ENCODE peak calls at places on chromosomes 2 and 18, in four cellular contexts. P is IMR-90, H is A549, K is GM23338. O is an unnamed sample.

GRCh38 chr2:15941970-15942710 is 1.8 kb downstream of the MYCN start:
- DNase-seq in P (no peak), H (peak; percentile 31), K (peak; percentile 36), O (peak; percentile 25)

GRCh38 chr2:152376385-152376784 is 41.4 kb downstream of the FMNL2 start:
- DNase-seq in P (no peak), H (no peak), K (no peak), O (no peak)

GRCh38 chr2:58571181-58571852 is 330.2 kb upstream of the FANCL start:
- DNase-seq in P (peak; percentile 69), H (peak; percentile 44), K (peak; percentile 92), O (peak; percentile 84)

GRCh38 chr2:120934221-120934639 is 198.6 kb downstream of the GLI2 start:
- DNase-seq in P (peak; percentile 53), H (peak; percentile 49), K (no peak), O (no peak)

GRCh38 chr2:11237122-11237521 is 81.9 kb downstream of the SLC66A3 start:
- DNase-seq in P (no peak), H (no peak), K (no peak), O (no peak)

GRCh38 chr18:67514465-67514864 is 2.1 kb downstream of the DSEL start:
- DNase-seq in P (peak; percentile 23), H (no peak), K (no peak), O (no peak)

GRCh38 chr2:60872510-60872928 is 8.9 kb upstream of the REL start:
- DNase-seq in P (peak; percentile 4), H (no peak), K (no peak), O (no peak)

GRCh38 chr2:206831442-206831995 is 66.1 kb downstream of the FASTKD2 start:
- DNase-seq in P (no peak), H (no peak), K (peak; percentile 43), O (no peak)

GRCh38 chr2:172817411-172817810 is 81.8 kb downstream of the RAPGEF4 start:
- DNase-seq in P (peak; percentile 83), H (no peak), K (no peak), O (no peak)

GRCh38 chr2:239393401-239393940 is 7.3 kb downstream of the HDAC4 start:
- DNase-seq in P (no peak), H (no peak), K (no peak), O (no peak)

GRCh38 chr2:149739171-149739879 is 151.8 kb upstream of the MMADHC start:
- DNase-seq in P (peak; percentile 33), H (no peak), K (no peak), O (no peak)

GRCh38 chr2:119428488-119429224 is 3.0 kb upstream of the TMEM37 start:
- DNase-seq in P (no peak), H (no peak), K (no peak), O (no peak)

GRCh38 chr2:11722249-11723060 is 24.0 kb upstream of the LPIN1 start:
- DNase-seq in P (no peak), H (no peak), K (no peak), O (no peak)

GRCh38 chr18:39057423-39058057 is 1491.9 kb upstream of the CELF4 start:
- DNase-seq in P (peak; percentile 1), H (no peak), K (no peak), O (peak; percentile 81)

GRCh38 chr2:66581461-66582363 is 146.8 kb downstream of the MEIS1 start:
- DNase-seq in P (peak; percentile 63), H (no peak), K (peak; percentile 77), O (no peak)

GRCh38 chr2:77101796-77102452 is 420.3 kb downstream of the LRRTM4 start:
- DNase-seq in P (no peak), H (no peak), K (no peak), O (no peak)

GRCh38 chr2:5981241-5982055 is 289.3 kb downstream of the SOX11 start:
- DNase-seq in P (peak; percentile 12), H (no peak), K (peak; percentile 53), O (no peak)

GRCh38 chr2:23905155-23905554 is 21.8 kb downstream of the ATAD2B start:
- DNase-seq in P (peak; percentile 44), H (no peak), K (no peak), O (no peak)

GRCh38 chr18:62346327-62347090 is 21.4 kb downstream of the TNFRSF11A start:
- DNase-seq in P (no peak), H (no peak), K (peak; percentile 47), O (no peak)

GRCh38 chr2:69026026-69026425 is 13.0 kb downstream of the ANTXR1 start:
- DNase-seq in P (peak; percentile 46), H (no peak), K (peak; percentile 79), O (peak; percentile 76)

GRCh38 chr18:12886498-12887126 is 2.6 kb upstream of the PTPN2 start:
- DNase-seq in P (no peak), H (no peak), K (peak; percentile 61), O (no peak)

GRCh38 chr2:234373791-234374508 is 122.9 kb downstream of the ARL4C start:
- DNase-seq in P (no peak), H (no peak), K (no peak), O (no peak)

GRCh38 chr2:191114403-191114886 is 36.3 kb downstream of the STAT4 start:
- DNase-seq in P (peak; percentile 18), H (no peak), K (no peak), O (no peak)

GRCh38 chr18:74804677-74805076 is 207.0 kb downstream of the ZNF407 start:
- DNase-seq in P (no peak), H (no peak), K (peak; percentile 10), O (no peak)

GRCh38 chr2:207937818-207938217 is 87.5 kb downstream of the PLEKHM3 start:
- DNase-seq in P (peak; percentile 46), H (no peak), K (no peak), O (peak; percentile 48)

GRCh38 chr2:142710336-142710735 is 167.1 kb upstream of the KYNU start:
- DNase-seq in P (no peak), H (no peak), K (no peak), O (no peak)

GRCh38 chr2:7835693-7836680 is 845.9 kb upstream of the ID2 start:
- DNase-seq in P (no peak), H (no peak), K (no peak), O (no peak)

GRCh38 chr2:206232287-206233035 is 42.0 kb upstream of the ZDBF2 start:
- DNase-seq in P (no peak), H (no peak), K (peak; percentile 52), O (no peak)

GRCh38 chr18:12373032-12373770 is 3.8 kb downstream of the AFG3L2 start:
- DNase-seq in P (no peak), H (no peak), K (no peak), O (peak; percentile 26)

GRCh38 chr2:197599285-197599965 is 76.0 kb downstream of the RFTN2 start:
- DNase-seq in P (peak; percentile 56), H (peak; percentile 28), K (peak; percentile 82), O (peak; percentile 9)

GRCh38 chr2:69770193-69770702 is 28.3 kb downstream of the ANXA4 start:
- DNase-seq in P (peak; percentile 88), H (peak; percentile 63), K (no peak), O (peak; percentile 61)

GRCh38 chr2:10691521-10691920 is 1.7 kb upstream of the NOL10 start:
- DNase-seq in P (no peak), H (no peak), K (no peak), O (no peak)

GRCh38 chr2:70258532-70258875 is 567 bp downstream of the PCYOX1 start:
- DNase-seq in P (peak; percentile 17), H (no peak), K (peak; percentile 35), O (no peak)

GRCh38 chr2:240840435-240841060 is 20.5 kb upstream of the KIF1A start:
- DNase-seq in P (peak; percentile 70), H (peak; percentile 82), K (peak; percentile 83), O (peak; percentile 76)

GRCh38 chr2:74551530-74551929 is 2.2 kb downstream of the LOXL3 start:
- DNase-seq in P (no peak), H (no peak), K (no peak), O (no peak)
- H3K4me3 ChIP-seq in P (no peak overlapping the region), H (no peak overlapping the region), K (no peak overlapping the region), O (no peak overlapping the region)

DNA sequence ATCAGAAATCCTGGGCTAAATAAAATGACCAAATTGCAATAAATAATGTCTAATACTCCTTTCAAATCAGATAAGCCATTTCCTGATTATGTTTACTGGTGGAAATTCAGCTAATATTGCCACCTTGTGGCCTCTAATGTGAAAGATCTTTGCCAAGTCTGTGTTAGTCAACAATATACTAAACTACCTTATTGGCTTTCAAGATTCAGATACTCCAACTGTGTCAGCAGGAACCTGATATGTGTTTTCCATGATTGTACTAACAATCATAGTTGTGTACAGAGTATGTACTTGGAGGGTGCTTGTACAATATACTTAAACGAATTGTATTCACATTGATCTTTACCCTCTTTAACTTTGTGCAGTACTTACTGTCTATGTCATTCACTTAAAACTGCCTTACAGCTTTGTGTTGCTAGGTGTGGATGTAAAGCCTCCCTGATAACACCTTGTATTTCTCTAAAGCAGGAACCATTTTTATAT is 75.4 kb upstream of the C2orf15 start:
- DNase-seq in P (peak; percentile 38), H (peak; percentile 13), K (peak; percentile 62), O (peak; percentile 67)
- H3K4me2 ChIP-seq in P (peak overlapping the region; percentile 90), H (no peak overlapping the region), K (no peak overlapping the region), O (peak overlapping the region; percentile 30)

GRCh38 chr2:26008095-26008494 is 25.8 kb upstream of the RAB10 start:
- DNase-seq in P (no peak), H (no peak), K (no peak), O (no peak)

GRCh38 chr2:26008851-26009566 is 24.9 kb upstream of the RAB10 start:
- DNase-seq in P (peak; percentile 79), H (peak; percentile 68), K (no peak), O (peak; percentile 64)

GRCh38 chr2:26011609-26011989 is 22.3 kb upstream of the RAB10 start:
- DNase-seq in P (no peak), H (no peak), K (no peak), O (no peak)

GRCh38 chr2:26010943-26011342 is 22.9 kb upstream of the RAB10 start:
- DNase-seq in P (no peak), H (no peak), K (no peak), O (no peak)

GRCh38 chr2:26009567-26009963 is 24.3 kb upstream of the RAB10 start:
- DNase-seq in P (no peak), H (no peak), K (no peak), O (no peak)
- H3K4me1 ChIP-seq in P (peaks cover 16% of the 10 kb centered on the region), H (peaks cover 55% of the 10 kb centered on the region), K (peaks cover 9% of the 10 kb centered on the region), O (peaks cover 20% of the 10 kb centered on the region)

GRCh38 chr2:145597809-145598208 is 1077.9 kb upstream of the ZEB2 start:
- DNase-seq in P (peak; percentile 37), H (no peak), K (no peak), O (no peak)
- H3K4me3 ChIP-seq in P (no peak overlapping the region), H (no peak overlapping the region), K (no peak overlapping the region), O (no peak overlapping the region)

GRCh38 chr2:47520302-47520630 is 117.3 kb downstream of the MSH2 start:
- DNase-seq in P (no peak), H (no peak), K (no peak), O (no peak)
- H3K4me2 ChIP-seq in P (peak overlapping the region; percentile 25), H (peak overlapping the region; percentile 99), K (peak overlapping the region; percentile 87), O (peak overlapping the region; percentile 32)

DNA sequence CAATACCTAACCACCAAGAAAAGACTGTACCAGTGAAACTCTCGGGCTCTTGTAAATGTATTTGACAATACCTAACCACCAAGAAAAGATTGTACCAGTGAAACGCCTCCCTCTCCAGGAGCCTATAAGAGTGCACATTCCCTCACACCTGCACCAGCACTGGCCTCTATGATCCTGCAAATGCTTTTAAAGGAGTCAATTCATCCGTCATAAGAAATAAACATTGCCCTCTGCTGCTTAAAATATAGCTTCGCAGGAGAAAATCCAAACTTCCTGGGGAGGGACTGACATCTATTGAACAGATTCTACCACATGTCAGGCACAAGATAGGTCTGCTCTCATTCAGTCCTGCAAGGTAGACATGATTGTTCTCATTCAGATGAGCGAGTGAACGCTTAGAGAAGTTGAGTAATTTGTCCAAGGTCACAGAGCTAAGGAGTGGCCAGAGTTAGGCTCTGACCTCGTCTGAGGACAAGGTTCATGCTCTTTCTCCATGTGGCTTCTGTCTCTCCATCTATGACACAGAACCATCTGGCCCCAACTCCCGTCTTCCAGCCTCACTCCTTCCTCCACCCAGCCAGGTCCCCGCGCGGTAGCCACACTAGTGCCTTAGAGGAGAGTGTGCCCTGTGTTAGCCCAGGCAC is 38.7 kb downstream of the MCFD2 start:
- DNase-seq in P (peak; percentile 88), H (peak; percentile 82), K (peak; percentile 67), O (peak; percentile 80)
- H3K4me1 ChIP-seq in P (peaks cover 49% of the 10 kb centered on the region), H (peaks cover 82% of the 10 kb centered on the region), K (no peaks in the 10 kb centered on the region), O (peaks cover 31% of the 10 kb centered on the region)

O was measured in endothelial cell of umbilical vein.